ENCODE peak calls at places on chromosomes 11 and 22, in four cellular contexts. One of them, this sample, is unnamed.

GRCh38 chr11:41954034-41954433 is 494.6 kb upstream of the LRRC4C start:
- DNase-seq in tibial nerve: no peak
- DNase-seq in A549: no peak
- DNase-seq in GM23338: no peak
- DNase-seq in this sample: no peak

GRCh38 chr11:111910637-111911562 is 670 bp downstream of the CRYAB start:
- DNase-seq in tibial nerve: no peak
- DNase-seq in A549: no peak
- DNase-seq in GM23338: no peak
- DNase-seq in this sample: no peak

GRCh38 chr11:40292636-40293585 is 1166.5 kb downstream of the LRRC4C start:
- DNase-seq in tibial nerve: no peak
- DNase-seq in A549: peak; percentile 1
- DNase-seq in GM23338: peak; percentile 52
- DNase-seq in this sample: peak; percentile 63

GRCh38 chr11:74633406-74634393 is 41.3 kb downstream of the POLD3 start:
- DNase-seq in tibial nerve: no peak
- DNase-seq in A549: no peak
- DNase-seq in GM23338: no peak
- DNase-seq in this sample: no peak

GRCh38 chr22:39306456-39307361 is 12.7 kb downstream of the RPL3 start:
- DNase-seq in tibial nerve: no peak
- DNase-seq in A549: no peak
- DNase-seq in GM23338: peak; percentile 83
- DNase-seq in this sample: peak; percentile 88

GRCh38 chr11:6721343-6721742 is 38.2 kb upstream of the MRPL17 start:
- DNase-seq in tibial nerve: no peak
- DNase-seq in A549: no peak
- DNase-seq in GM23338: no peak
- DNase-seq in this sample: no peak

GRCh38 chr22:19705181-19705934 is 8.9 kb upstream of the SEPTIN5 start:
- DNase-seq in tibial nerve: no peak
- DNase-seq in A549: no peak
- DNase-seq in GM23338: peak; percentile 98
- DNase-seq in this sample: peak; percentile 97

GRCh38 chr11:111838054-111838453 is 33.3 kb downstream of the ALG9 start:
- DNase-seq in tibial nerve: no peak
- DNase-seq in A549: no peak
- DNase-seq in GM23338: no peak
- DNase-seq in this sample: no peak

GRCh38 chr22:38987171-38987895 is 5.2 kb downstream of the APOBEC3B start:
- DNase-seq in tibial nerve: no peak
- DNase-seq in A549: no peak
- DNase-seq in GM23338: no peak
- DNase-seq in this sample: peak; percentile 55

GRCh38 chr22:36453855-36454378 is 27.5 kb downstream of the TXN2 start:
- DNase-seq in tibial nerve: no peak
- DNase-seq in A549: no peak
- DNase-seq in GM23338: no peak
- DNase-seq in this sample: no peak

GRCh38 chr22:21861856-21862255 is 5.6 kb downstream of the MAPK1 start:
- DNase-seq in tibial nerve: no peak
- DNase-seq in A549: no peak
- DNase-seq in GM23338: no peak
- DNase-seq in this sample: no peak

GRCh38 chr11:95119361-95120060 is 29.9 kb downstream of the ENDOD1 start:
- DNase-seq in tibial nerve: no peak
- DNase-seq in A549: no peak
- DNase-seq in GM23338: no peak
- DNase-seq in this sample: no peak

GRCh38 chr11:104547996-104548661 is 350.1 kb downstream of the CASP12 start:
- DNase-seq in tibial nerve: no peak
- DNase-seq in A549: no peak
- DNase-seq in GM23338: peak; percentile 55
- DNase-seq in this sample: no peak

GRCh38 chr11:14422814-14423182 is 63.8 kb upstream of the RRAS2 start:
- DNase-seq in tibial nerve: no peak
- DNase-seq in A549: no peak
- DNase-seq in GM23338: no peak
- DNase-seq in this sample: peak; percentile 35

GRCh38 chr11:14424096-14424495 is 65.1 kb upstream of the RRAS2 start:
- DNase-seq in tibial nerve: no peak
- DNase-seq in A549: no peak
- DNase-seq in GM23338: no peak
- DNase-seq in this sample: no peak

GRCh38 chr11:14422052-14422813 is 63.2 kb upstream of the RRAS2 start:
- DNase-seq in tibial nerve: peak; percentile 33
- DNase-seq in A549: peak; percentile 85
- DNase-seq in GM23338: peak; percentile 91
- DNase-seq in this sample: peak; percentile 54

GRCh38 chr11:14425621-14426020 is 66.6 kb upstream of the RRAS2 start:
- DNase-seq in tibial nerve: no peak
- DNase-seq in A549: no peak
- DNase-seq in GM23338: no peak
- DNase-seq in this sample: no peak

DNA sequence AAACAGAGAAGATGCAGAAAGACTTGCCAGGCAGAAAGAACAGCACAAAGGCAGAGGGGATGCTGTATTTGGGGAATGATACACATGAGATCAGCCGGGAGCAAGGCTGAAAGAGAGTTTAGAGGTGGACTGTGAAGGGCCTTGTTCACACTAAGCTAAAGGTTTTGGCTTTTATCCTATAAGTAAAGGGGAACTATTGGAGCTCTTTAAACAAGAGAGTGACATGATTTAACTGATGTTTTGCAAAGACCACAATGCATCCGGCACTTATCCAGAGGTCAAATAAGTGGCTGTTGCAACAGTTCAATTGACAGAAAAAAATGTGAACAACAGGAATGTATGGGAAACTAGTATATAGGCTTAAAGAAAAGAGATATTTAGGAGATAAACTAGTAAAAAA is 64.7 kb upstream of the RRAS2 start:
- DNase-seq in tibial nerve: no peak
- DNase-seq in A549: no peak
- DNase-seq in GM23338: no peak
- DNase-seq in this sample: no peak
- H3K4me3 ChIP-seq in tibial nerve: no peak overlapping the region
- H3K4me3 ChIP-seq in A549: no peak overlapping the region
- H3K4me3 ChIP-seq in GM23338: no peak overlapping the region
- H3K4me3 ChIP-seq in this sample: no peak overlapping the region

GRCh38 chr22:50274311-50274710 is 4.1 kb upstream of the MAPK11 start:
- DNase-seq in tibial nerve: no peak
- DNase-seq in A549: peak; percentile 38
- DNase-seq in GM23338: peak; percentile 60
- DNase-seq in this sample: peak; percentile 86

GRCh38 chr22:50271519-50271970 is 1.4 kb upstream of the MAPK11 start:
- DNase-seq in tibial nerve: no peak
- DNase-seq in A549: no peak
- DNase-seq in GM23338: peak; percentile 69
- DNase-seq in this sample: peak; percentile 98

GRCh38 chr22:50270302-50271010 is at the start of gene MAPK11:
- DNase-seq in tibial nerve: peak; percentile 46
- DNase-seq in A549: no peak
- DNase-seq in GM23338: peak; percentile 92
- DNase-seq in this sample: peak; percentile 96

GRCh38 chr22:50271011-50271394 is 823 bp upstream of the MAPK11 start:
- DNase-seq in tibial nerve: no peak
- DNase-seq in A549: no peak
- DNase-seq in GM23338: no peak
- DNase-seq in this sample: no peak

DNA sequence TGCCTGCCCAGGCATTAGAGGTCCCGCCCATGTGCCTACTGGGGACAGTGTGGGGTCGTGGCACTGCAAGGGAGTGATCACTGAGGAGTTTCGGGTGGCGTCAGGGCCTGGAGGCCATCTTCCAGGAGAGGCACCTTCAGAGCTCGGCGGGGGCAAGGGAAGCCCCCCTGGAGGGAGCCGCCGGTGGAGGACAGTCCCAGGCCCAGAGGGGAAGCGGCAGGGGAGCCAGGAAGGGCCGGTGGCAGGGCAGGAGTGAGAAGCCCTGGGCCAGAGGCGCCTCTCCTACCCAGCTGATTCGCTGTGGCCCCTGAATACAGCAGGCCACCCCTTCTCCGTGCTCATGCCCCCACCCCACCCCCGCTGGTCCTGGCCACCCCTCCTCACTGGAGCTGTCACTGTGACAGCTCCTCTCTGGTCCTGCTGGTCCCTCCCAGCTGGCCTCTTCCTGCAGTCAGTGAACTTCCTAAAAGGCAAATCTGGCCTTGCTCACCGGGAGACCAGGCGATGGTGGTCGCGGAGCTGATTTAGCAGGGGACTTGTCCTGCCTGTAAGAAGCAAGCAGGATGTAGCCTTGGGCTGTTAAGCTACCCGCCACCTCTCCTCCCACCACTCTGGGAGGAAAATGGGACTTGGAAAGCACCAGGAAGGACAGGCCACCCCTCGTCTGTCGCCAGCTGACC is 2.1 kb upstream of the MAPK11 start:
- DNase-seq in tibial nerve: no peak
- DNase-seq in A549: no peak
- DNase-seq in GM23338: no peak
- DNase-seq in this sample: no peak
- H3K4me3 ChIP-seq in tibial nerve: no peak overlapping the region
- H3K4me3 ChIP-seq in A549: no peak overlapping the region
- H3K4me3 ChIP-seq in GM23338: peak overlapping the region; percentile 63
- H3K4me3 ChIP-seq in this sample: no peak overlapping the region

DNA sequence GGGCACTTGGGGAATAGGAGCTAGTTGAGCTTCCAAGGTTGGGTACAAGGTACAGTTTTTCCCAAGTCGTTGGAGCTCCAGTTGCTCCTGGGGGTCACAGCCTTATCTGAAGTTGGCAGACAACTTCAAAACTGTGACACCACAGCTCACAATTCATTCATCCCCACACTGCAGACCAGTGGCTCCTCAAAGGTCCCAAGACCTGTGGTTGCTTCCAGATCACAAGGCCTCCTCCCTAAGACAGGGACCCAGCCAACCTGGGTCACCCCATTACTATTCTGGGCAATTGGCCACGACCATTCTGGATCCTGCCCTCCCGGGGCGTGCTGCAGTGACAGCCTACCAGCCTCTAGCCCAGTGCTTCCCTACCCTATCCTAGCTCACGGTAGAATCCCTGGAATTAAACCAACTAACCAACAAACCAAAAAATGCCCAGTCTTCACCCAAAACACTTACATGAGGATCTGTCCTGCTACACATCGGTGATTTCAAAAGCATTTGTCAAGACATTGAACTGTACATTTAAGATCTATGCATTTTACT is 862 bp upstream of the PDXP start:
- DNase-seq in tibial nerve: no peak
- DNase-seq in A549: no peak
- DNase-seq in GM23338: peak; percentile 47
- DNase-seq in this sample: peak; percentile 77
- H3K4me3 ChIP-seq in tibial nerve: peak overlapping the region; percentile 23
- H3K4me3 ChIP-seq in A549: peak overlapping the region; percentile 50
- H3K4me3 ChIP-seq in GM23338: peak overlapping the region; percentile 54
- H3K4me3 ChIP-seq in this sample: peak overlapping the region; percentile 86

GRCh38 chr11:134266440-134266839 is 9.7 kb upstream of the GLB1L3 start:
- DNase-seq in tibial nerve: no peak
- DNase-seq in A549: no peak
- DNase-seq in GM23338: no peak
- DNase-seq in this sample: no peak
- H3K4me3 ChIP-seq in tibial nerve: no peak overlapping the region
- H3K4me3 ChIP-seq in A549: no peak overlapping the region
- H3K4me3 ChIP-seq in GM23338: no peak overlapping the region
- H3K4me3 ChIP-seq in this sample: no peak overlapping the region

DNA sequence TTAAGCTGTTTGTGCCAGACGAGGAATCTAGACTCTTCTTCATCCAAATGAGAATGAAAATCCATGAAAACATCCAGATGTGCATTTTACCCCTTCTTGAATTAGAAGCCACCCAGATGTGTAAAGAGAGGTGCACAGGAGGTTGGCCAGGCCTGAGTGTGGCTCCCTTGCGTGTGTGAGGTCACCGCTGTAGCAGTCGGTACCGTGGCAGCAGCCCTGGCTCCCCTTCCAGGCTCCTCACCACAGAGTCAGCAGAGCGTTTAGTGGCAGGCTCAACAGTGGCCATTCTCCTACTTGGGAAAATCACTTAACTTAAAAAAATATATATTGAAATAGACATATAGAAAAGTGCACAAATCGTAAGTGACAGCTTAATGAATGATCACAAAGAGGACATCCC is 99.8 kb upstream of the TBCEL start:
- DNase-seq in tibial nerve: no peak
- DNase-seq in A549: no peak
- DNase-seq in GM23338: no peak
- DNase-seq in this sample: no peak
- H3K4me3 ChIP-seq in tibial nerve: no peak overlapping the region
- H3K4me3 ChIP-seq in A549: no peak overlapping the region
- H3K4me3 ChIP-seq in GM23338: no peak overlapping the region
- H3K4me3 ChIP-seq in this sample: no peak overlapping the region

GRCh38 chr11:117874910-117875396 is 1.5 kb downstream of the FXYD6 start:
- DNase-seq in tibial nerve: no peak
- DNase-seq in A549: no peak
- DNase-seq in GM23338: no peak
- DNase-seq in this sample: no peak

GRCh38 chr11:117875397-117876048 is 935 bp downstream of the FXYD6 start:
- DNase-seq in tibial nerve: no peak
- DNase-seq in A549: no peak
- DNase-seq in GM23338: peak; percentile 73
- DNase-seq in this sample: peak; percentile 72

GRCh38 chr11:117877120-117877784 is 794 bp upstream of the FXYD6 start:
- DNase-seq in tibial nerve: no peak
- DNase-seq in A549: no peak
- DNase-seq in GM23338: peak; percentile 50
- DNase-seq in this sample: peak; percentile 63

GRCh38 chr11:117876049-117876340 is 463 bp downstream of the FXYD6 start:
- DNase-seq in tibial nerve: no peak
- DNase-seq in A549: no peak
- DNase-seq in GM23338: no peak
- DNase-seq in this sample: no peak

DNA sequence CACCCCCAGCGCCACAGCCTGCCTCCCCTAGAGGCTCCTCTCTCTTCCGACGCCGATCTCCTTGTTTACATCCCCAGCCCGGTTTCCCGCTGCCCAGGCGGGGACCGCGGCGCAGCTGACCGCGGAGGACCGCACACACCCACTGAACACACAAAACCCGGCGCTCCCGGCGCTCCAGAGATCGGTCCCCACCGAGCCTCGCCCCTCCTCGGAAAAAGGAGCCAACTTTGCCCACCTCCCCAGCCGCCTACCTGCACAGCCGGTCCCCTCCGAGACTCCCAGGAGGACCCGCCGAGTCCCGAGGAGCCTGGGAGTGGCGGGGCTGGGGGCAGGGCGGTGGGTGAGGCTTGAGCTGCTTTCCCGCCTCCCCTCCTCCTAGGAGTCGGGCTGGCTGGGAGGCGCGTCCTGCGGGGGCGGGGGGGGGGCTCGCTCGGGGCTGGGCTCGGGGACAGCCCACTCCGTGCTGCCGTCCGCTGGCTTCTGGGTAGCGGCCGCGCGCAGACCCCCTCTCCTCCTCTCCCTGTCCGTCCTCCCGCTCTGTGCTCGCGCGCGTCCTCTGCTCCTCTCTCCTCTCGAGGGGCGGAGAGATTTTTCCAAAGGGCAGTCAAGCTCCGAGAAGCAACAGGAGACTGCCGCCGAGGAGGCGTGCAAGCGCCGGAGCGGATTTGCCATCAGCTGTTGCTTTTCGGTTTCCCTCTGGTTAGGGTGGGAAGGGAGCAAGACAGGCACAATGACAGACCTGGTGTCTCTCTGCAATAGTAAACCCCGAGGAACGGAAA is at the start of gene FXYD6:
- DNase-seq in tibial nerve: no peak
- DNase-seq in A549: no peak
- DNase-seq in GM23338: peak; percentile 83
- DNase-seq in this sample: peak; percentile 96
- H3K4me3 ChIP-seq in tibial nerve: peak within 1 kb of the TSS; percentile 62
- H3K4me3 ChIP-seq in A549: peak within 1 kb of the TSS; percentile 47
- H3K4me3 ChIP-seq in GM23338: peak within 1 kb of the TSS; percentile 91
- H3K4me3 ChIP-seq in this sample: peak within 1 kb of the TSS; percentile 72